ENCODE peak calls at places on chromosomes 7 and 10, in ten cellular contexts. N is breast epithelium, L is BJ, Z is AG09309, K is progenitor cell of endocrine pancreas, F is tibial artery, A is Caco-2, M is colonic mucosa, B is HCT116, W is endodermal cell. J is an unnamed sample.

GRCh38 chr10:22652988-22653431 is 61.4 kb downstream of the PIP4K2A start:
- DNase-seq in N (no peak), L (no peak), Z (no peak), K (no peak), F (no peak), A (no peak), M (no peak), B (no peak), W (no peak), J (no peak)

GRCh38 chr7:80467069-80467468 is 44.8 kb downstream of the GNAT3 start:
- DNase-seq in N (no peak), L (no peak), Z (no peak), K (no peak), F (no peak), A (no peak), M (no peak), B (no peak), W (no peak), J (no peak)

GRCh38 chr10:74825371-74826141 is 844 bp upstream of the KAT6B start:
- DNase-seq in N (peak), L (no peak), Z (no peak), K (peak), F (no peak), A (peak), M (peak), B (no peak), W (peak), J (peak)

GRCh38 chr7:127582361-127582760 is 3.0 kb downstream of the GCC1 start:
- DNase-seq in N (no peak), L (no peak), Z (no peak), K (no peak), F (no peak), A (no peak), M (no peak), B (no peak), W (no peak), J (no peak)

GRCh38 chr7:38673795-38674194 is 42.6 kb upstream of the AMPH start:
- DNase-seq in N (no peak), L (peak), Z (peak), K (no peak), F (no peak), A (no peak), M (no peak), B (no peak), W (no peak), J (no peak)

GRCh38 chr10:96984512-96985225 is 152.6 kb downstream of the LCOR start:
- DNase-seq in N (no peak), L (no peak), Z (no peak), K (no peak), F (no peak), A (no peak), M (no peak), B (no peak), W (no peak), J (peak)

GRCh38 chr10:123014772-123015171 is 6.0 kb downstream of the ACADSB start:
- DNase-seq in N (no peak), L (no peak), Z (no peak), K (no peak), F (no peak), A (no peak), M (no peak), B (no peak), W (no peak), J (no peak)

GRCh38 chr7:55903985-55904759 is 16.9 kb downstream of the ZNF713 start:
- DNase-seq in N (no peak), L (no peak), Z (no peak), K (no peak), F (no peak), A (no peak), M (no peak), B (no peak), W (no peak), J (peak)

GRCh38 chr7:155653773-155654172 is 9.3 kb downstream of the RBM33 start:
- DNase-seq in N (no peak), L (no peak), Z (peak), K (no peak), F (no peak), A (no peak), M (no peak), B (no peak), W (no peak), J (no peak)

GRCh38 chr7:93202594-93203273 is 23.5 kb downstream of the HEPACAM2 start:
- DNase-seq in N (no peak), L (no peak), Z (no peak), K (no peak), F (no peak), A (no peak), M (peak), B (no peak), W (no peak), J (no peak)

GRCh38 chr7:128891110-128891941 is 19.2 kb downstream of the KCP start:
- DNase-seq in N (no peak), L (no peak), Z (no peak), K (no peak), F (no peak), A (peak), M (no peak), B (no peak), W (peak), J (no peak)

GRCh38 chr7:23544913-23545354 is 13.2 kb upstream of the TRA2A start:
- DNase-seq in N (no peak), L (no peak), Z (no peak), K (no peak), F (no peak), A (peak), M (no peak), B (peak), W (peak), J (peak)

GRCh38 chr7:73429218-73429617 is 4.4 kb upstream of the FZD9 start:
- DNase-seq in N (no peak), L (no peak), Z (no peak), K (no peak), F (no peak), A (peak), M (no peak), B (no peak), W (peak), J (no peak)

GRCh38 chr7:23055582-23056178 is 41.8 kb upstream of the HYCC1 start:
- DNase-seq in N (no peak), L (no peak), Z (peak), K (peak), F (no peak), A (peak), M (peak), B (peak), W (peak), J (peak)

GRCh38 chr7:30237271-30237695 is 47.1 kb upstream of the ZNRF2 start:
- DNase-seq in N (no peak), L (no peak), Z (no peak), K (no peak), F (no peak), A (no peak), M (no peak), B (no peak), W (no peak), J (no peak)

GRCh38 chr7:94421711-94422110 is 27.0 kb downstream of the COL1A2 start:
- DNase-seq in N (no peak), L (no peak), Z (no peak), K (no peak), F (no peak), A (no peak), M (no peak), B (no peak), W (no peak), J (no peak)

GRCh38 chr10:34861293-34862004 is 46.4 kb upstream of the PARD3 start:
- DNase-seq in N (no peak), L (no peak), Z (no peak), K (no peak), F (no peak), A (peak), M (peak), B (no peak), W (peak), J (no peak)

GRCh38 chr10:60732240-60733188 is 45.8 kb upstream of the CDK1 start:
- DNase-seq in N (peak), L (no peak), Z (no peak), K (no peak), F (no peak), A (peak), M (peak), B (no peak), W (peak), J (peak)

GRCh38 chr10:129814681-129815646 is 149.1 kb downstream of the EBF3 start:
- DNase-seq in N (no peak), L (no peak), Z (no peak), K (no peak), F (no peak), A (no peak), M (no peak), B (no peak), W (no peak), J (no peak)

GRCh38 chr7:129149546-129149945 is 5.0 kb downstream of the TSPAN33 start:
- DNase-seq in N (no peak), L (no peak), Z (no peak), K (no peak), F (no peak), A (no peak), M (no peak), B (no peak), W (no peak), J (no peak)

GRCh38 chr7:27185708-27186449 is 847 bp upstream of the HOXA11 start:
- DNase-seq in N (peak), L (no peak), Z (no peak), K (no peak), F (peak), A (peak), M (no peak), B (no peak), W (peak), J (no peak)

GRCh38 chr10:65827344-65827743 is 1098.5 kb upstream of the LRRTM3 start:
- DNase-seq in N (no peak), L (no peak), Z (no peak), K (no peak), F (no peak), A (no peak), M (no peak), B (no peak), W (no peak), J (no peak)

GRCh38 chr7:157925383-157925875 is 588.6 kb downstream of the DNAJB6 start:
- DNase-seq in N (no peak), L (no peak), Z (no peak), K (no peak), F (no peak), A (no peak), M (no peak), B (no peak), W (peak), J (no peak)

GRCh38 chr10:5632430-5632829 is 34.0 kb downstream of the ASB13 start:
- DNase-seq in N (no peak), L (no peak), Z (no peak), K (no peak), F (peak), A (peak), M (peak), B (no peak), W (no peak), J (no peak)

GRCh38 chr10:77552252-77552651 is 85.4 kb downstream of the KCNMA1 start:
- DNase-seq in N (no peak), L (no peak), Z (no peak), K (no peak), F (no peak), A (no peak), M (no peak), B (no peak), W (no peak), J (no peak)

GRCh38 chr10:97903128-97904025 is 53.7 kb downstream of the GOLGA7B start:
- DNase-seq in N (no peak), L (no peak), Z (no peak), K (no peak), F (no peak), A (no peak), M (no peak), B (no peak), W (no peak), J (no peak)

GRCh38 chr10:101066146-101066889 is 4.5 kb downstream of the KAZALD1 start:
- DNase-seq in N (peak), L (no peak), Z (no peak), K (peak), F (peak), A (peak), M (peak), B (peak), W (peak), J (peak)

GRCh38 chr7:102323914-102324195 is 32.4 kb downstream of the SPDYE6 start:
- DNase-seq in N (no peak), L (no peak), Z (no peak), K (no peak), F (peak), A (no peak), M (peak), B (no peak), W (no peak), J (no peak)

GRCh38 chr10:131728829-131729228 is 172.0 kb upstream of the PPP2R2D start:
- DNase-seq in N (peak), L (no peak), Z (no peak), K (no peak), F (no peak), A (no peak), M (peak), B (no peak), W (peak), J (peak)

GRCh38 chr7:102286237-102287081 is at the start of gene SH2B2:
- DNase-seq in N (no peak), L (no peak), Z (no peak), K (peak), F (peak), A (peak), M (peak), B (no peak), W (peak), J (peak)

GRCh38 chr10:32948451-32948850 is 9.6 kb downstream of the ITGB1 start:
- DNase-seq in N (no peak), L (no peak), Z (no peak), K (no peak), F (no peak), A (no peak), M (no peak), B (peak), W (no peak), J (no peak)

GRCh38 chr7:41045556-41046123 is 657.2 kb downstream of the INHBA start:
- DNase-seq in N (peak), L (no peak), Z (no peak), K (no peak), F (no peak), A (peak), M (peak), B (peak), W (peak), J (no peak)
- TF ChIP-seq CTCF in N (peak), L (no peak), Z (no peak), K (peak), F (no peak), A (peak), M (no peak), B (peak), W (peak), J (no peak)

DNA sequence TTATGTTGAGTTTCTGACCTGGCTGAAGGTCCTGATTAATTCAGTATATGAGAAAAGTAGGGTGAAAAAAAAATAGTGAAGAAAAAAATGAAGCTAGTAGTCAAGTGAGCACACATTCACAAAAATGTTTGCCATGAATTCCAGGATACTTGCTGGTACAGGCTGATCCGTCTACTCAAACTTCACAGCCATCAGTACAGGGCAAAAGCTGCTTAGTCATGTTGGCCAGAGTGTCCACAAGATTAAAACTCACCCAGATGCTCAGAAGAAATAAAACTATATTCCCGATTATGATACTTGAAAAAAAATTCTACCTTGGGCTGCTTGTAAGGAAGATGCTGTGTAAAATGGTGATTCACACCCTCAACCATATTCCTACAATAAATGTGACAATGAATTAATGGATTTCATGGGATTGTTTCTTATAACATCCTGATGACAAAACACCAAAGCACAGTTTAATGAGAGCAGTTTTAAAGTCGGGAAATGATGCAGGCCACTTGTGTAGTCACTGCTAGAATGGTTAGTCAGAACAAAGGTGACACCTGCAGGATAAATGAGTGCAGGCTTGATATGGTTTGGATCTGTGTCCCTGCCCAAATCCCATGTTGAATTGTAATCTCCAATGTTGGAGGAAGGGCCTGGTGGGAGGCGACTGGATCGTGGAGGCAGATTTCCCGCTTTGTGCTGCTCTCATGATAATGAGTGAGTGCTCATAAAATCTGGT is 49.2 kb upstream of the ANKRD1 start:
- DNase-seq in N (no peak), L (peak), Z (peak), K (no peak), F (no peak), A (no peak), M (no peak), B (no peak), W (no peak), J (no peak)
- TF ChIP-seq CTCF in N (no peak), L (peak), Z (peak), K (no peak), F (peak), A (peak), M (no peak), B (peak), W (peak), J (no peak)

GRCh38 chr7:112383671-112384417 is 66.4 kb upstream of the IFRD1 start:
- DNase-seq in N (no peak), L (no peak), Z (no peak), K (no peak), F (no peak), A (no peak), M (no peak), B (no peak), W (no peak), J (no peak)
- TF ChIP-seq CTCF in N (no peak), L (no peak), Z (no peak), K (no peak), F (no peak), A (no peak), M (no peak), B (no peak), W (peak), J (no peak)

GRCh38 chr7:122896509-122896908 is 10.2 kb upstream of the CADPS2 start:
- DNase-seq in N (no peak), L (no peak), Z (no peak), K (no peak), F (no peak), A (no peak), M (no peak), B (no peak), W (no peak), J (no peak)
- TF ChIP-seq CTCF in N (no peak), L (no peak), Z (no peak), K (no peak), F (no peak), A (no peak), M (no peak), B (peak), W (no peak), J (no peak)

GRCh38 chr10:79314761-79315601 is 32.3 kb upstream of the PPIF start:
- DNase-seq in N (peak), L (no peak), Z (no peak), K (no peak), F (no peak), A (no peak), M (peak), B (no peak), W (no peak), J (no peak)

GRCh38 chr10:79315602-79315920 is 31.7 kb upstream of the PPIF start:
- DNase-seq in N (no peak), L (no peak), Z (no peak), K (no peak), F (no peak), A (no peak), M (no peak), B (no peak), W (no peak), J (no peak)

GRCh38 chr10:79318369-79318768 is 28.9 kb upstream of the PPIF start:
- DNase-seq in N (no peak), L (no peak), Z (no peak), K (no peak), F (no peak), A (no peak), M (no peak), B (no peak), W (no peak), J (no peak)

GRCh38 chr10:79319372-79319771 is 27.9 kb upstream of the PPIF start:
- DNase-seq in N (no peak), L (no peak), Z (no peak), K (no peak), F (no peak), A (no peak), M (no peak), B (no peak), W (no peak), J (no peak)

DNA sequence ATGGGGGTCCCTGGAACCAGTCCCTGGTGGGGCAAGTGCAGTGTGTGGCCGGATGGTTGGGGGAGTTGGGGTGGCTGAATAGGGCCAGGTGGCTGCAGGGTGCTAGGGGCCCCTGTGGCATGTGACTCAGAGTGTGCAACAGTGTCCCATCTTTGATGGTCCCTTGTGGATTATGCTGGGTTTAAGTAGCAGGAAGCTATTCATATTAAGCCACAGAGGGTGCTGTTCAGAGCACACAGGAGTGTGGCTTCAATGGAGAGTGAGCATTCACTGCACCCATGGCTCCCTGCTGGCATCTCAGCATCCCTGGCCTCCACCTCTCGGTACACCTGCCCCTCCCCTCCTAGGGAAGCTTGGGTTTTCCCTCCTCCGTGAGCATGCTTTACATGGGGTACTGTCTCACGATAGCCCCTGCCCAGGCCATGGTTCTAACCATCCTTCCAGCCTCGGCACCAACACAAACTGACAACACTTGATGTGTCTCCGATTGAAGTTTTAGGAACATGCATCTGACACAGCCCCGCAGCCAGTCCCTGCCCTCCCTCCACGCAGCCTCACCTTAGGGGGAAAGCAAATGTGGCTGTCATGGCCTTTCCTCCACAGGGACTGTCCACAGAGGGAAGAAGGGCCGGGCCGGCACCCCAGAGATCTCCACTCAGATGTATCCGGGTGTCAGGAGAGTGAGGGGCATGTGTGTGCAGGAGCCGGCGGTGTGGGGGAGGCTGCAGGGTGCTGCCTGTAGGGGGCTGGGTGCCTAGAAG is 30.4 kb upstream of the PPIF start:
- DNase-seq in N (no peak), L (no peak), Z (no peak), K (no peak), F (no peak), A (no peak), M (no peak), B (no peak), W (no peak), J (peak)
- TF ChIP-seq CTCF in N (no peak), L (peak), Z (no peak), K (no peak), F (no peak), A (no peak), M (no peak), B (no peak), W (peak), J (no peak)

GRCh38 chr10:91096263-91096662 is 124.2 kb upstream of the PCGF5 start:
- DNase-seq in N (no peak), L (no peak), Z (no peak), K (no peak), F (no peak), A (no peak), M (no peak), B (no peak), W (no peak), J (no peak)

GRCh38 chr10:91091780-91092179 is 128.7 kb upstream of the PCGF5 start:
- DNase-seq in N (no peak), L (no peak), Z (no peak), K (no peak), F (no peak), A (no peak), M (no peak), B (no peak), W (no peak), J (no peak)

GRCh38 chr10:91088300-91089140 is 131.9 kb upstream of the PCGF5 start:
- DNase-seq in N (no peak), L (no peak), Z (no peak), K (no peak), F (no peak), A (no peak), M (no peak), B (peak), W (no peak), J (peak)

GRCh38 chr10:91090761-91091529 is 129.5 kb upstream of the PCGF5 start:
- DNase-seq in N (no peak), L (no peak), Z (peak), K (no peak), F (no peak), A (no peak), M (no peak), B (no peak), W (no peak), J (peak)
- TF ChIP-seq CTCF in N (no peak), L (peak), Z (peak), K (no peak), F (no peak), A (peak), M (no peak), B (no peak), W (peak), J (no peak)